ENCODE peak calls at places on chromosomes 12 and 14, in nine cellular contexts. Y is HFFc6; Q is activated CD4-positive, CD25-positive, alpha-beta regulatory T cell; O is GM10248; R is AG09309; K is astrocyte of the hippocampus; U is amniotic stem cell; F is adipocyte; C is EL. V is an unnamed sample.

GRCh38 chr14:53533384-53533975 is 380.4 kb upstream of the DDHD1 start:
- DNase-seq in Y (no peak), Q (no peak), O (no peak), R (no peak), K (no peak), U (no peak), F (no peak), C (no peak), V (no peak)

GRCh38 chr14:75196064-75196463 is 19.7 kb upstream of the TMED10 start:
- DNase-seq in Y (no peak), Q (no peak), O (no peak), R (no peak), K (no peak), U (no peak), F (no peak), C (no peak), V (no peak)

GRCh38 chr14:22432348-22432976 is 156.6 kb downstream of the DAD1 start:
- DNase-seq in Y (peak; percentile 76), Q (no peak), O (no peak), R (peak; percentile 69), K (peak; percentile 97), U (peak; percentile 19), F (peak; percentile 84), C (peak; percentile 86), V (peak; percentile 16)

GRCh38 chr12:57842342-57843294 is 3.9 kb downstream of the CTDSP2 start:
- DNase-seq in Y (peak; percentile 17), Q (no peak), O (no peak), R (no peak), K (no peak), U (no peak), F (peak; percentile 43), C (peak; percentile 37), V (peak; percentile 85)

GRCh38 chr12:95789126-95790024 is 1.2 kb downstream of the NTN4 start:
- DNase-seq in Y (no peak), Q (no peak), O (no peak), R (no peak), K (peak; percentile 75), U (no peak), F (peak; percentile 49), C (peak; percentile 62), V (peak; percentile 71)

GRCh38 chr14:23570806-23571483 is 3.4 kb upstream of the AP1G2 start:
- DNase-seq in Y (no peak), Q (no peak), O (no peak), R (no peak), K (no peak), U (no peak), F (no peak), C (no peak), V (no peak)

GRCh38 chr12:6542209-6543009 is 8.1 kb downstream of the GAPDH start:
- DNase-seq in Y (no peak), Q (no peak), O (no peak), R (no peak), K (no peak), U (no peak), F (no peak), C (no peak), V (no peak)

GRCh38 chr12:52052471-52053186 is 1.4 kb downstream of the NR4A1 start:
- DNase-seq in Y (no peak), Q (no peak), O (no peak), R (no peak), K (no peak), U (no peak), F (no peak), C (no peak), V (peak; percentile 30)

GRCh38 chr14:61281911-61282310 is 773 bp upstream of the TMEM30B start:
- DNase-seq in Y (no peak), Q (no peak), O (no peak), R (no peak), K (no peak), U (no peak), F (no peak), C (no peak), V (no peak)

GRCh38 chr12:52280319-52280795 is 5.9 kb downstream of the KRT86 start:
- DNase-seq in Y (peak; percentile 90), Q (no peak), O (no peak), R (peak; percentile 95), K (peak; percentile 94), U (peak; percentile 81), F (peak; percentile 98), C (peak; percentile 96), V (no peak)

GRCh38 chr12:120381752-120382419 is 12.9 kb upstream of the MSI1 start:
- DNase-seq in Y (peak; percentile 7), Q (no peak), O (no peak), R (no peak), K (no peak), U (no peak), F (peak; percentile 32), C (peak; percentile 54), V (no peak)

GRCh38 chr12:111209779-111210178 is 159.1 kb downstream of the PHETA1 start:
- DNase-seq in Y (no peak), Q (no peak), O (no peak), R (no peak), K (no peak), U (no peak), F (no peak), C (no peak), V (no peak)

GRCh38 chr12:123808167-123808566 is 46.1 kb downstream of the DNAH10 start:
- DNase-seq in Y (no peak), Q (no peak), O (no peak), R (no peak), K (no peak), U (no peak), F (peak; percentile 47), C (no peak), V (peak; percentile 51)

GRCh38 chr12:48078901-48079300 is 27.0 kb downstream of the SENP1 start:
- DNase-seq in Y (peak; percentile 52), Q (no peak), O (no peak), R (peak; percentile 17), K (peak; percentile 12), U (no peak), F (peak; percentile 65), C (peak; percentile 71), V (no peak)

GRCh38 chr14:76965232-76965631 is 63.3 kb downstream of the IRF2BPL start:
- DNase-seq in Y (no peak), Q (no peak), O (no peak), R (no peak), K (no peak), U (no peak), F (no peak), C (no peak), V (no peak)

GRCh38 chr12:109020136-109020535 is 732 bp downstream of the SVOP start:
- DNase-seq in Y (no peak), Q (no peak), O (no peak), R (no peak), K (no peak), U (no peak), F (no peak), C (no peak), V (no peak)

GRCh38 chr14:66443158-66443695 is 42.9 kb upstream of the CCDC196 start:
- DNase-seq in Y (no peak), Q (no peak), O (no peak), R (no peak), K (no peak), U (no peak), F (no peak), C (peak; percentile 3), V (no peak)

GRCh38 chr14:63777024-63777423 is 49.2 kb upstream of the SGPP1 start:
- DNase-seq in Y (peak; percentile 51), Q (no peak), O (no peak), R (peak; percentile 38), K (peak; percentile 68), U (peak; percentile 24), F (peak; percentile 68), C (peak; percentile 67), V (no peak)

GRCh38 chr12:52434760-52435530 is 774 bp upstream of the KRT75 start:
- DNase-seq in Y (peak; percentile 4), Q (no peak), O (no peak), R (no peak), K (no peak), U (no peak), F (no peak), C (peak; percentile 51), V (no peak)

GRCh38 chr12:4530982-4531586 is 7.6 kb upstream of the RAD51AP1 start:
- DNase-seq in Y (no peak), Q (no peak), O (no peak), R (no peak), K (no peak), U (no peak), F (no peak), C (no peak), V (no peak)

GRCh38 chr12:32025906-32026305 is 66.7 kb downstream of the RESF1 start:
- DNase-seq in Y (no peak), Q (peak; percentile 11), O (no peak), R (no peak), K (no peak), U (no peak), F (no peak), C (no peak), V (no peak)

GRCh38 chr12:28237423-28237822 is 47.2 kb downstream of the CCDC91 start:
- DNase-seq in Y (no peak), Q (no peak), O (no peak), R (no peak), K (no peak), U (no peak), F (no peak), C (peak; percentile 9), V (peak; percentile 60)

GRCh38 chr12:40105515-40106201 is at the start of gene SLC2A13:
- DNase-seq in Y (peak; percentile 14), Q (peak; percentile 68), O (peak; percentile 86), R (peak; percentile 4), K (peak; percentile 88), U (peak; percentile 29), F (peak; percentile 91), C (peak; percentile 68), V (peak; percentile 82)

GRCh38 chr12:54005853-54006699 is 2.7 kb upstream of the HOXC8 start:
- DNase-seq in Y (peak; percentile 49), Q (peak; percentile 61), O (peak; percentile 82), R (no peak), K (peak; percentile 90), U (peak; percentile 30), F (peak; percentile 96), C (peak; percentile 80), V (peak; percentile 95)

GRCh38 chr14:32313977-32314376 is 15.1 kb upstream of the AKAP6 start:
- DNase-seq in Y (no peak), Q (no peak), O (no peak), R (no peak), K (no peak), U (no peak), F (no peak), C (no peak), V (no peak)

GRCh38 chr12:64673490-64674169 is 63.3 kb downstream of the RASSF3 start:
- DNase-seq in Y (no peak), Q (no peak), O (no peak), R (no peak), K (peak; percentile 94), U (no peak), F (no peak), C (no peak), V (no peak)

GRCh38 chr12:66352197-66352596 is 49.9 kb downstream of the HELB start:
- DNase-seq in Y (peak; percentile 15), Q (no peak), O (no peak), R (no peak), K (peak; percentile 40), U (no peak), F (peak; percentile 48), C (peak; percentile 12), V (peak; percentile 88)

GRCh38 chr14:104554088-104554607 is 25.4 kb upstream of the C14orf180 start:
- DNase-seq in Y (no peak), Q (no peak), O (no peak), R (no peak), K (no peak), U (no peak), F (no peak), C (no peak), V (no peak)

GRCh38 chr12:119179335-119180021 is 747 bp downstream of the HSPB8 start:
- DNase-seq in Y (peak; percentile 66), Q (no peak), O (no peak), R (no peak), K (peak; percentile 57), U (no peak), F (no peak), C (peak; percentile 76), V (peak; percentile 83)

GRCh38 chr14:38003746-38004609 is 203.7 kb upstream of the SSTR1 start:
- DNase-seq in Y (no peak), Q (no peak), O (no peak), R (no peak), K (no peak), U (no peak), F (no peak), C (no peak), V (peak; percentile 48)

GRCh38 chr14:54786191-54786755 is 116.4 kb downstream of the GCH1 start:
- DNase-seq in Y (no peak), Q (no peak), O (no peak), R (no peak), K (no peak), U (no peak), F (no peak), C (no peak), V (no peak)